ENCODE peak calls at places on chromosomes 6 and 20, in seven cellular contexts. One of them, this sample, is unnamed.

GRCh38 chr6:118469468-118469867 is 78.6 kb upstream of the PLN start:
- DNase-seq in ELR: peak
- DNase-seq in GF-D8: no peak
- DNase-seq in cerebellum: no peak
- DNase-seq in SW480: no peak
- DNase-seq in substantia nigra: no peak
- DNase-seq in hypothalamus: no peak
- DNase-seq in this sample: no peak

GRCh38 chr20:35828434-35828833 is 56.6 kb downstream of the PHF20 start:
- DNase-seq in GF-D8: no peak
- DNase-seq in ELR: no peak
- DNase-seq in cerebellum: peak
- DNase-seq in SW480: no peak
- DNase-seq in substantia nigra: no peak
- DNase-seq in hypothalamus: no peak
- DNase-seq in this sample: peak

GRCh38 chr6:27757307-27757706 is 154.9 kb downstream of the OR2B2 start:
- DNase-seq in SW480: peak
- DNase-seq in cerebellum: no peak
- DNase-seq in substantia nigra: no peak
- DNase-seq in GF-D8: no peak
- DNase-seq in ELR: no peak
- DNase-seq in hypothalamus: no peak
- DNase-seq in this sample: no peak

GRCh38 chr6:42781546-42781810 is 374 bp upstream of the BICRAL start:
- DNase-seq in hypothalamus: no peak
- DNase-seq in cerebellum: no peak
- DNase-seq in SW480: no peak
- DNase-seq in ELR: no peak
- DNase-seq in substantia nigra: no peak
- DNase-seq in GF-D8: no peak
- DNase-seq in this sample: no peak

GRCh38 chr6:3731700-3732099 is 19.8 kb downstream of the PXDC1 start:
- DNase-seq in SW480: no peak
- DNase-seq in ELR: no peak
- DNase-seq in substantia nigra: no peak
- DNase-seq in cerebellum: no peak
- DNase-seq in hypothalamus: no peak
- DNase-seq in GF-D8: no peak
- DNase-seq in this sample: no peak

GRCh38 chr6:90338409-90338808 is 41.8 kb upstream of the BACH2 start:
- DNase-seq in GF-D8: no peak
- DNase-seq in cerebellum: no peak
- DNase-seq in hypothalamus: no peak
- DNase-seq in SW480: no peak
- DNase-seq in substantia nigra: no peak
- DNase-seq in ELR: peak
- DNase-seq in this sample: no peak

GRCh38 chr6:4607793-4608192 is 168.4 kb upstream of the CDYL start:
- DNase-seq in GF-D8: no peak
- DNase-seq in hypothalamus: no peak
- DNase-seq in substantia nigra: no peak
- DNase-seq in cerebellum: no peak
- DNase-seq in SW480: no peak
- DNase-seq in ELR: no peak
- DNase-seq in this sample: no peak

GRCh38 chr6:166490671-166491500 is 95.6 kb downstream of the RAMACL start:
- DNase-seq in SW480: no peak
- DNase-seq in cerebellum: no peak
- DNase-seq in substantia nigra: no peak
- DNase-seq in GF-D8: peak
- DNase-seq in hypothalamus: no peak
- DNase-seq in ELR: no peak
- DNase-seq in this sample: no peak

GRCh38 chr20:52569201-52569600 is 377.6 kb upstream of the ZFP64 start:
- DNase-seq in hypothalamus: no peak
- DNase-seq in substantia nigra: no peak
- DNase-seq in SW480: no peak
- DNase-seq in ELR: no peak
- DNase-seq in GF-D8: no peak
- DNase-seq in cerebellum: no peak
- DNase-seq in this sample: no peak

GRCh38 chr6:111096246-111096645 is 8.9 kb downstream of the SLC16A10 start:
- DNase-seq in cerebellum: no peak
- DNase-seq in GF-D8: no peak
- DNase-seq in ELR: no peak
- DNase-seq in SW480: peak
- DNase-seq in hypothalamus: no peak
- DNase-seq in substantia nigra: no peak
- DNase-seq in this sample: no peak

GRCh38 chr20:36850759-36851158 is 25.2 kb upstream of the TLDC2 start:
- DNase-seq in cerebellum: no peak
- DNase-seq in SW480: no peak
- DNase-seq in substantia nigra: no peak
- DNase-seq in ELR: no peak
- DNase-seq in GF-D8: no peak
- DNase-seq in hypothalamus: no peak
- DNase-seq in this sample: no peak

GRCh38 chr20:10430704-10431103 is 3.3 kb downstream of the MKKS start:
- DNase-seq in substantia nigra: no peak
- DNase-seq in cerebellum: no peak
- DNase-seq in SW480: no peak
- DNase-seq in GF-D8: no peak
- DNase-seq in hypothalamus: no peak
- DNase-seq in ELR: no peak
- DNase-seq in this sample: no peak

GRCh38 chr6:15512126-15512525 is 150.7 kb downstream of the DTNBP1 start:
- DNase-seq in GF-D8: no peak
- DNase-seq in substantia nigra: no peak
- DNase-seq in hypothalamus: peak
- DNase-seq in cerebellum: peak
- DNase-seq in ELR: peak
- DNase-seq in SW480: no peak
- DNase-seq in this sample: peak

GRCh38 chr6:166582258-166582657 is 4.2 kb downstream of the RAMACL start:
- DNase-seq in GF-D8: no peak
- DNase-seq in substantia nigra: no peak
- DNase-seq in ELR: no peak
- DNase-seq in SW480: no peak
- DNase-seq in cerebellum: no peak
- DNase-seq in hypothalamus: no peak
- DNase-seq in this sample: no peak

GRCh38 chr20:63186528-63187316 is 29.2 kb downstream of the YTHDF1 start:
- DNase-seq in cerebellum: no peak
- DNase-seq in SW480: peak
- DNase-seq in GF-D8: no peak
- DNase-seq in ELR: peak
- DNase-seq in substantia nigra: no peak
- DNase-seq in hypothalamus: no peak
- DNase-seq in this sample: no peak

GRCh38 chr6:116545661-116546060 is at the start of gene TRAPPC3L:
- DNase-seq in cerebellum: no peak
- DNase-seq in SW480: no peak
- DNase-seq in ELR: no peak
- DNase-seq in GF-D8: no peak
- DNase-seq in hypothalamus: no peak
- DNase-seq in substantia nigra: no peak
- DNase-seq in this sample: no peak

GRCh38 chr6:37433657-37434271 is 743 bp downstream of the CMTR1 start:
- DNase-seq in SW480: peak
- DNase-seq in hypothalamus: no peak
- DNase-seq in GF-D8: no peak
- DNase-seq in substantia nigra: peak
- DNase-seq in ELR: peak
- DNase-seq in cerebellum: peak
- DNase-seq in this sample: peak

GRCh38 chr6:7341989-7342742 is 29.2 kb upstream of the SSR1 start:
- DNase-seq in cerebellum: no peak
- DNase-seq in GF-D8: no peak
- DNase-seq in hypothalamus: no peak
- DNase-seq in SW480: peak
- DNase-seq in ELR: peak
- DNase-seq in substantia nigra: no peak
- DNase-seq in this sample: no peak

GRCh38 chr6:18985061-18985460 is 597.9 kb downstream of the RNF144B start:
- DNase-seq in hypothalamus: no peak
- DNase-seq in ELR: no peak
- DNase-seq in substantia nigra: no peak
- DNase-seq in cerebellum: no peak
- DNase-seq in GF-D8: no peak
- DNase-seq in SW480: no peak
- DNase-seq in this sample: no peak

GRCh38 chr6:45743028-45743615 is 272.5 kb downstream of the CLIC5 start:
- DNase-seq in hypothalamus: no peak
- DNase-seq in SW480: no peak
- DNase-seq in cerebellum: no peak
- DNase-seq in GF-D8: no peak
- DNase-seq in ELR: no peak
- DNase-seq in substantia nigra: no peak
- DNase-seq in this sample: no peak